ENCODE peak calls at places on chromosome 13, in four cellular contexts. C is K562, F is HepG2, L is GM12878. M is an unnamed sample.

GRCh38 chr13:39496487-39496998 is 106.5 kb downstream of the LHFPL6 start:
- DNase-seq in L (no peak), C (no peak), F (no peak), M (no peak)

GRCh38 chr13:32212420-32212819 is 102.7 kb downstream of the ZAR1L start:
- DNase-seq in F (no peak), L (no peak), C (no peak), M (no peak)

GRCh38 chr13:56906909-56907308 is 233.8 kb upstream of the PRR20A start:
- DNase-seq in C (no peak), L (no peak), F (no peak), M (no peak)

GRCh38 chr13:51785592-51786424 is 18.2 kb downstream of the DHRS12 start:
- DNase-seq in F (no peak), C (peak; percentile 66), L (no peak), M (peak; percentile 67)

GRCh38 chr13:21124853-21125252 is 51.5 kb downstream of the SKA3 start:
- DNase-seq in C (no peak), F (peak; percentile 60), L (no peak), M (peak; percentile 10)

GRCh38 chr13:20993661-20994440 is 67.5 kb downstream of the LATS2 start:
- DNase-seq in C (peak; percentile 73), F (no peak), L (no peak), M (no peak)

GRCh38 chr13:44815507-44816074 is 173.7 kb downstream of the NUFIP1 start:
- DNase-seq in F (peak; percentile 92), C (no peak), L (no peak), M (no peak)

GRCh38 chr13:33017410-33017929 is 1.2 kb downstream of the KL start:
- DNase-seq in L (peak; percentile 65), C (peak; percentile 2), F (peak; percentile 18), M (peak; percentile 16)

GRCh38 chr13:81540777-81541176 is 1199.9 kb upstream of the SPRY2 start:
- DNase-seq in C (no peak), F (peak; percentile 1), L (no peak), M (no peak)

GRCh38 chr13:35712907-35713685 is 236.6 kb upstream of the MAB21L1 start:
- DNase-seq in L (no peak), F (no peak), C (no peak), M (no peak)

GRCh38 chr13:83531022-83531421 is 351.3 kb downstream of the SLITRK1 start:
- DNase-seq in C (no peak), L (no peak), F (no peak), M (no peak)

GRCh38 chr13:79775830-79776229 is 294.9 kb downstream of the NDFIP2 start:
- DNase-seq in L (no peak), C (peak; percentile 2), F (peak; percentile 38), M (peak; percentile 68)

GRCh38 chr13:28955264-28955966 is 135.3 kb downstream of the MTUS2 start:
- DNase-seq in F (no peak), C (no peak), L (no peak), M (no peak)

GRCh38 chr13:35818577-35819165 is 312.5 kb downstream of the DCLK1 start:
- DNase-seq in C (peak; percentile 14), F (peak; percentile 7), L (no peak), M (peak; percentile 44)

GRCh38 chr13:27131202-27131623 is 40.4 kb downstream of the USP12 start:
- DNase-seq in F (no peak), C (peak; percentile 57), L (peak; percentile 99), M (no peak)

GRCh38 chr13:22102237-22102636 is 431.4 kb downstream of the FGF9 start:
- DNase-seq in C (no peak), F (no peak), L (no peak), M (no peak)

GRCh38 chr13:99313941-99314340 is 6.7 kb upstream of the GPR183 start:
- DNase-seq in C (no peak), L (no peak), F (no peak), M (no peak)

GRCh38 chr13:31733066-31733465 is 6.3 kb upstream of the RXFP2 start:
- DNase-seq in F (no peak), C (no peak), L (no peak), M (no peak)

DNA sequence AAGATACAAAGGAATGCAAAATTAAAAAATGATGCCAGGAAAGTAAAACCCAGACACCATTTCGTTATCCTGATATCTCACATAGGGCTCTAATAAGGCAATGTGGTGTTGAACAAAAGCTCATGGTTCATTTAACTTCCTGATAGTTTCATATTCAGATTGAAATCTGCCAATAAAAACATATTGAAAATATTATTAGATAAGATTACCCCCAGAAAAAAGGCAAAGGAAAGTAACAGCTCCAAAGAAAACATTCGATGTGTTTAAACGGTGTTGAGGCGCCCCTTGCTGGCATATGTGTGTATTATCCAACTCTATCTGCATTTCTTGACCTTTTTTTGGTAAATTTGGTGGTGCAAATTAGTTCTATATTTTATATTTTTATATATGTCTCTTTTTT is 75.9 kb downstream of the ESD start:
- DNase-seq in F (peak; percentile 33), C (peak; percentile 50), L (no peak), M (peak; percentile 39)
- TF ChIP-seq FOXM1 in F (no peak), C (no peak), L (no peak), M (no peak)

DNA sequence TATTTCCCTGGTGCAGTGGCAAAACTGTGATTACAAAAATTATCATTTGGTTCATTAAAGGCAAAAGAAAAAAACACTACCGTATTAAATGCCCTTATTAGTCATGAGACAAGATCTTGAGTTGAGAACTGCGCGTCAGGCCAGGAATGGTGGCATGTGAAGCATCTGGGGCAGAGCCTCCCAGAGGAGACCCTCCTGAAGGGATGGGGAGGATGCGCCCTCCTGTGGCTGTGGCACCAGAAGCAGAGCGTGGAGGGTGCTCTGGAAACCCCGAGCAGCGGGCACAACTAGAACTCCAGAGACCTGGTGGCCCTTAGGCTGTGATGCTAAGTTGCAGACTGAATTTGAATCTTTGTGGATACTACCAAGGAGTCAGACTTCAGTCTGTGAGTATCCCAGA is 11.5 kb downstream of the CUL4A start:
- DNase-seq in C (no peak), L (no peak), F (no peak), M (no peak)
- TF ChIP-seq BHLHE40 in C (no peak), L (no peak), F (no peak), M (no peak)

GRCh38 chr13:76773695-76774094 is 112.5 kb downstream of the KCTD12 start:
- DNase-seq in F (no peak), C (no peak), L (no peak), M (no peak)
- TF ChIP-seq FOXM1 in F (no peak), C (no peak), L (no peak), M (no peak)

DNA sequence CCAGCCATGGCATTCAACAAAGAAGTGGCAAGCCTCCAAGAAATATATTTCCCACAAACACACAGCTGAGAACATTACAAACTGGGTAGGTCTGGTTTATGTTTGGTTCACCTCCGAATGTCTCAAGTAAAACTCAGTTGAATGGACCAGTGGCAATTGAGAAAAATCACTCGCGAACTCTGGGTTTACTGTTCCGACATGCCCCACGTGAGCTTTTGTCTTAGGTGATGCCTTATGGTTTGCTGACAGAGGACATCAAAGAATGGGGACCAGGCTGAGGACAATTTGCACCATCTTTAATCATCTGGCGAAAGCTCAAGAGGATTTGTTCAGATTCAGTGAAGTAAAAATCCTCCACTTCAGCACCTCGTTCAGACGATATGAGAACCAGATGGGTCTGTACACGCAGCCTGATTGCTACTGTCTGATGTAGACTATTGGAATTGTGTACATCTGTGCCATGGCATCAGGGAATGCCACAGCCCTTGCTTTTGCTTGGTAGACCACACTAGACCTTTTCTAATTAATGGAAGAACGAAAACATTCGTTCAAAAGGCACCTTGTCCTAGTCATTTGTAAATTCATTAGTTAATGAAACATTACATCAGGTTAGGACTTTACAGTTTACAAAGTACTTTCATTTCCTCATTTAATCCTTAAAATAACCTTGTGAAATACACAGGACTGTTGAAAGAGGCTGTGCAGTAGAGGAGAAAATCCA is 59.4 kb downstream of the SLC10A2 start:
- DNase-seq in F (no peak), L (peak; percentile 74), C (no peak), M (no peak)
- TF ChIP-seq BHLHE40 in F (no peak), L (peak; percentile 22), C (no peak), M (no peak)

DNA sequence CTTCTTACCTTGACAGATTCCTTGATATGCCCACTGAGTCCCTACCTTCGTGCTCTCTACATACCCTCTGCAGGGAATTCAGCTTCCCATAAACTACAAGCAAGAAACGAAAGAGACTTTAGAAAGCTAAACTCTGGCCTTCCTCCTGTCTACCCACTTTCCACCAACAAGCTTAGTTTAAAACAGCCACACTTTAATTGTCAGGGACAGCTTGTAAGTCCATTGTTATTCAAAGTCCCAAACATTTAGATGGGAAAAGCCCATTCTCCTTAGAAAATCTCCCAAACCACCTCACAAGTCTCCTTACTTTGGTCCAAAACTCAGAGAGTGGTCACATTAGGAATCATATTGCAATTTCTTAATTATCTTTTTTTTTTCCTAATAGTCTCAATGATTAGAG is 2695.8 kb downstream of the PCDH9 start:
- DNase-seq in F (no peak), C (no peak), L (no peak), M (no peak)
- TF ChIP-seq FOXM1 in F (no peak), C (no peak), L (no peak), M (no peak)

GRCh38 chr13:23950736-23951510 is 53.6 kb upstream of the C1QTNF9B start:
- DNase-seq in F (no peak), C (no peak), L (no peak), M (no peak)
- TF ChIP-seq BHLHE40 in F (no peak), C (no peak), L (no peak), M (no peak)

DNA sequence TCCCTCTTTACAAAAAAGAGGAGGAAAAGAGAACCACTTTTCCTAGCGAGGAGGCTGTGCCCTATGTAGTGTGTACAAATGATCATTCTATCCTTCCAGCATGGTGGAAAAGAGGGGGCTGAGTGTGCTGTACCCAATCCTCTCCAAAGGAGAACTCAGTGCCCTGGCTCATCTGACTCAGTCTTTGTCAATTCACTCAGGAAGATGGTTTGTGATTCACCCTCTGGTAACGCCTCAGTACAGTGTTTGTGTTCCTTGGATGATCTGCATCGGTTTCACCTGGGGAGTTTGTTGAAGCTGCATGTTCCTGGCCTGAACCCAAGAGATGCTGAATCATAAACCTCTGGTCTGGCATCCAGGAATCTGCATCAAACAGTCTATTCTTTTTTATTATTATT is 18.3 kb upstream of the ENOX1 start:
- DNase-seq in C (no peak), L (no peak), F (peak; percentile 12), M (no peak)
- TF ChIP-seq FOXM1 in C (no peak), L (no peak), F (no peak), M (no peak)

DNA sequence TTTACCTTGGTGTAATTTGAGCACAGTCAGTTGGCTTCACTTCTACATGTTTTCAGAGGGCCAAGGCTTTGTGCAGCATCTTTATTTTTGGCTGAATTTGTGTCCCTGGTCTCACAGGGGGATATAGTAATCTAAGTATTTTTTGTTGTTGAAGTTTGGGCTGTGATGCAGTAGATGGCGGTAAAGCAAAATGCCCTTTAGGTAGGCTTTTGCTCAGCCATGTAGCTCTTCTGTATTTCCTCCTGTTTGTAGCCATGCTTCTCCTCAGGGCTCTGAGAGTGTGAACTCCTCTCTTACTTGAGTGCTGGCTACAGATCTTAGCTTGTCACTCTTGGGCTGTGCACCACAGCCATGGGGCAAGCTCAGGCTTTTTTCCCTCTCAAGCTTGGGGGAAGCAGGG is 328.6 kb downstream of the SLITRK5 start:
- DNase-seq in C (no peak), F (no peak), L (no peak), M (peak; percentile 11)
- TF ChIP-seq BHLHE40 in C (no peak), F (no peak), L (no peak), M (no peak)

M was measured in HEK293T.